ENCODE peak calls at places on chromosomes 13 and 19, in nine cellular contexts. One of them, this sample, is unnamed.

GRCh38 chr19:13231663-13232062 is 81.5 kb downstream of the IER2 start:
- DNase-seq in K562: no peak
- DNase-seq in IMR-90: no peak
- DNase-seq in endodermal cell: no peak
- DNase-seq in left lung: no peak
- DNase-seq in testis: no peak
- DNase-seq in uterus: no peak
- DNase-seq in fibroblast of lung: no peak
- DNase-seq in breast epithelium: no peak
- DNase-seq in this sample: no peak

GRCh38 chr13:114121496-114122466 is 10.6 kb downstream of the RASA3 start:
- DNase-seq in K562: no peak
- DNase-seq in IMR-90: no peak
- DNase-seq in endodermal cell: no peak
- DNase-seq in left lung: no peak
- DNase-seq in testis: no peak
- DNase-seq in uterus: no peak
- DNase-seq in fibroblast of lung: no peak
- DNase-seq in breast epithelium: no peak
- DNase-seq in this sample: no peak

GRCh38 chr13:107348471-107348870 is 780.5 kb upstream of the ARGLU1 start:
- DNase-seq in K562: no peak
- DNase-seq in IMR-90: peak; percentile 60
- DNase-seq in endodermal cell: no peak
- DNase-seq in left lung: no peak
- DNase-seq in testis: no peak
- DNase-seq in uterus: no peak
- DNase-seq in fibroblast of lung: no peak
- DNase-seq in breast epithelium: no peak
- DNase-seq in this sample: no peak

GRCh38 chr13:74556002-74556551 is 421.9 kb upstream of the KLF12 start:
- DNase-seq in K562: no peak
- DNase-seq in IMR-90: no peak
- DNase-seq in endodermal cell: no peak
- DNase-seq in left lung: no peak
- DNase-seq in testis: no peak
- DNase-seq in uterus: no peak
- DNase-seq in fibroblast of lung: no peak
- DNase-seq in breast epithelium: no peak
- DNase-seq in this sample: no peak

GRCh38 chr13:113273856-113274590 is 23.0 kb upstream of the LAMP1 start:
- DNase-seq in K562: peak; percentile 24
- DNase-seq in IMR-90: peak; percentile 87
- DNase-seq in endodermal cell: no peak
- DNase-seq in left lung: peak; percentile 60
- DNase-seq in testis: no peak
- DNase-seq in uterus: no peak
- DNase-seq in fibroblast of lung: peak; percentile 88
- DNase-seq in breast epithelium: no peak
- DNase-seq in this sample: peak; percentile 84

GRCh38 chr13:42859760-42860159 is 78.4 kb downstream of the FAM216B start:
- DNase-seq in K562: no peak
- DNase-seq in IMR-90: no peak
- DNase-seq in endodermal cell: no peak
- DNase-seq in left lung: no peak
- DNase-seq in testis: no peak
- DNase-seq in uterus: no peak
- DNase-seq in fibroblast of lung: no peak
- DNase-seq in breast epithelium: no peak
- DNase-seq in this sample: no peak

GRCh38 chr19:34482380-34483250 is 1.1 kb downstream of the WTIP start:
- DNase-seq in K562: no peak
- DNase-seq in IMR-90: peak; percentile 37
- DNase-seq in endodermal cell: peak; percentile 80
- DNase-seq in left lung: no peak
- DNase-seq in testis: peak; percentile 61
- DNase-seq in uterus: no peak
- DNase-seq in fibroblast of lung: peak; percentile 61
- DNase-seq in breast epithelium: no peak
- DNase-seq in this sample: peak; percentile 22

GRCh38 chr13:31731923-31732322 is 7.4 kb upstream of the RXFP2 start:
- DNase-seq in K562: no peak
- DNase-seq in IMR-90: no peak
- DNase-seq in endodermal cell: no peak
- DNase-seq in left lung: no peak
- DNase-seq in testis: no peak
- DNase-seq in uterus: no peak
- DNase-seq in fibroblast of lung: peak; percentile 5
- DNase-seq in breast epithelium: no peak
- DNase-seq in this sample: no peak

GRCh38 chr19:1163934-1164683 is 10.0 kb downstream of the SBNO2 start:
- DNase-seq in K562: no peak
- DNase-seq in IMR-90: no peak
- DNase-seq in endodermal cell: no peak
- DNase-seq in left lung: no peak
- DNase-seq in testis: no peak
- DNase-seq in uterus: no peak
- DNase-seq in fibroblast of lung: no peak
- DNase-seq in breast epithelium: no peak
- DNase-seq in this sample: no peak

GRCh38 chr13:77584111-77584510 is 48.6 kb downstream of the SCEL start:
- DNase-seq in K562: no peak
- DNase-seq in IMR-90: no peak
- DNase-seq in endodermal cell: no peak
- DNase-seq in left lung: no peak
- DNase-seq in testis: no peak
- DNase-seq in uterus: no peak
- DNase-seq in fibroblast of lung: peak; percentile 6
- DNase-seq in breast epithelium: peak; percentile 76
- DNase-seq in this sample: peak; percentile 33

GRCh38 chr13:98462241-98462882 is 114.5 kb downstream of the STK24 start:
- DNase-seq in K562: no peak
- DNase-seq in IMR-90: no peak
- DNase-seq in endodermal cell: no peak
- DNase-seq in left lung: peak; percentile 25
- DNase-seq in testis: no peak
- DNase-seq in uterus: no peak
- DNase-seq in fibroblast of lung: no peak
- DNase-seq in breast epithelium: no peak
- DNase-seq in this sample: no peak

GRCh38 chr19:51342631-51343569 is 961 bp upstream of the VSIG10L start:
- DNase-seq in K562: no peak
- DNase-seq in IMR-90: no peak
- DNase-seq in endodermal cell: peak; percentile 75
- DNase-seq in left lung: no peak
- DNase-seq in testis: no peak
- DNase-seq in uterus: no peak
- DNase-seq in fibroblast of lung: no peak
- DNase-seq in breast epithelium: no peak
- DNase-seq in this sample: no peak

GRCh38 chr19:51346742-51347141 is 4.8 kb upstream of the VSIG10L start:
- DNase-seq in K562: no peak
- DNase-seq in IMR-90: no peak
- DNase-seq in endodermal cell: peak; percentile 52
- DNase-seq in left lung: no peak
- DNase-seq in testis: no peak
- DNase-seq in uterus: no peak
- DNase-seq in fibroblast of lung: no peak
- DNase-seq in breast epithelium: no peak
- DNase-seq in this sample: no peak

GRCh38 chr19:51347209-51347928 is 5.4 kb upstream of the VSIG10L start:
- DNase-seq in K562: no peak
- DNase-seq in IMR-90: no peak
- DNase-seq in endodermal cell: peak; percentile 29
- DNase-seq in left lung: no peak
- DNase-seq in testis: no peak
- DNase-seq in uterus: no peak
- DNase-seq in fibroblast of lung: no peak
- DNase-seq in breast epithelium: no peak
- DNase-seq in this sample: no peak

GRCh38 chr19:51341976-51342580 is at the start of gene VSIG10L:
- DNase-seq in K562: no peak
- DNase-seq in IMR-90: no peak
- DNase-seq in endodermal cell: peak; percentile 59
- DNase-seq in left lung: no peak
- DNase-seq in testis: no peak
- DNase-seq in uterus: no peak
- DNase-seq in fibroblast of lung: no peak
- DNase-seq in breast epithelium: no peak
- DNase-seq in this sample: no peak

GRCh38 chr19:51345076-51345620 is 3.2 kb upstream of the VSIG10L start:
- DNase-seq in K562: no peak
- DNase-seq in IMR-90: no peak
- DNase-seq in endodermal cell: peak; percentile 31
- DNase-seq in left lung: no peak
- DNase-seq in testis: no peak
- DNase-seq in uterus: no peak
- DNase-seq in fibroblast of lung: no peak
- DNase-seq in breast epithelium: no peak
- DNase-seq in this sample: no peak
- H3K4me1 ChIP-seq in K562: peaks cover 39% of the 10 kb centered on the region
- H3K4me1 ChIP-seq in IMR-90: no peaks in the 10 kb centered on the region
- H3K4me1 ChIP-seq in endodermal cell: peaks cover 5% of the 10 kb centered on the region
- H3K4me1 ChIP-seq in left lung: peaks cover 6% of the 10 kb centered on the region
- H3K4me1 ChIP-seq in testis: no peaks in the 10 kb centered on the region
- H3K4me1 ChIP-seq in uterus: no peaks in the 10 kb centered on the region
- H3K4me1 ChIP-seq in fibroblast of lung: peaks cover 2% of the 10 kb centered on the region
- H3K4me1 ChIP-seq in breast epithelium: no peaks in the 10 kb centered on the region
- H3K4me1 ChIP-seq in this sample: no peaks in the 10 kb centered on the region

GRCh38 chr13:40233731-40234195 is 432.7 kb downstream of the FOXO1 start:
- DNase-seq in K562: no peak
- DNase-seq in IMR-90: no peak
- DNase-seq in endodermal cell: no peak
- DNase-seq in left lung: no peak
- DNase-seq in testis: peak; percentile 37
- DNase-seq in uterus: peak; percentile 78
- DNase-seq in fibroblast of lung: no peak
- DNase-seq in breast epithelium: peak; percentile 85
- DNase-seq in this sample: peak; percentile 86
- H3K4me1 ChIP-seq in K562: no peaks in the 10 kb centered on the region
- H3K4me1 ChIP-seq in IMR-90: no peaks in the 10 kb centered on the region
- H3K4me1 ChIP-seq in endodermal cell: no peaks in the 10 kb centered on the region
- H3K4me1 ChIP-seq in left lung: no peaks in the 10 kb centered on the region
- H3K4me1 ChIP-seq in testis: no peaks in the 10 kb centered on the region
- H3K4me1 ChIP-seq in uterus: peaks cover 14% of the 10 kb centered on the region
- H3K4me1 ChIP-seq in fibroblast of lung: peaks cover 7% of the 10 kb centered on the region
- H3K4me1 ChIP-seq in breast epithelium: peaks cover 3% of the 10 kb centered on the region
- H3K4me1 ChIP-seq in this sample: peaks cover 7% of the 10 kb centered on the region

DNA sequence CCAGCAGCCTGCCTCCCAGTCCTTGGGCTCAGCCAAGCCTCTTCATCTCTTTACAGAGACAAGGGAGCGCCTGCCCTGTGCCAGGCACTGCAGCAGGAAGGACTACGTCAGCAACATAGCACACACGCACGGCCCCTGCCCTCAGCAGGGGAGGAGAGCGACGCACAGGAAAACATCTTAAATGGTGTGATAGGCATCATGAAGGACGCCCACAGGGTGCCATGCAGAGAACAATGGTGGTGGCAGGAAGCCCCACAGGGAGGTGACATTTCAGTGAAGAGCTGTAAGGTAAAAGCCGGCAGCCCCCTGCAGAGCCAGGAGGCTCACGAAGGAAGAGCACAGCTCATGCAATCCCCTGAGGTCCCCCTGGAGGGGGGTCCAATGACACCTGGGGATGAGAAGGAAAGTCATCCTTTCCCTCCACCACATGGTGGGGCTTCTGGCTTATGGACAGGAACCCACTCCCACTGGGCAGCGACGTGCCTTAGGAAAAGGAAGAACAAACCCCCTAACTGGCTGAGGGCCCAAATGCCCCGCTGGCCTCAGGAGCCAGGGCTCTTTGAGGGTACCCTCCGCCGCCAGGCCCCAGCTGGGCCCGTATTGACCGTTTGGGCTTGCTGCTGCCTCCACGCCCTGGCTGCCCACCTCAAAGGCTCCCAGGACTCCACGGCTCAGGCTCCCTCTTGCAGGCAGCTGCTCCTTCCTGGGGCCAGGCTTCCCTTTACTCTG is 37.3 kb upstream of the C13orf42 start:
- DNase-seq in K562: no peak
- DNase-seq in IMR-90: no peak
- DNase-seq in endodermal cell: peak; percentile 99
- DNase-seq in left lung: no peak
- DNase-seq in testis: no peak
- DNase-seq in uterus: peak; percentile 20
- DNase-seq in fibroblast of lung: no peak
- DNase-seq in breast epithelium: no peak
- DNase-seq in this sample: no peak
- H3K4me1 ChIP-seq in K562: no peaks in the 10 kb centered on the region
- H3K4me1 ChIP-seq in IMR-90: no peaks in the 10 kb centered on the region
- H3K4me1 ChIP-seq in endodermal cell: peaks cover 16% of the 10 kb centered on the region
- H3K4me1 ChIP-seq in left lung: no peaks in the 10 kb centered on the region
- H3K4me1 ChIP-seq in testis: no peaks in the 10 kb centered on the region
- H3K4me1 ChIP-seq in uterus: no peaks in the 10 kb centered on the region
- H3K4me1 ChIP-seq in fibroblast of lung: no peaks in the 10 kb centered on the region
- H3K4me1 ChIP-seq in breast epithelium: no peaks in the 10 kb centered on the region
- H3K4me1 ChIP-seq in this sample: no peaks in the 10 kb centered on the region

DNA sequence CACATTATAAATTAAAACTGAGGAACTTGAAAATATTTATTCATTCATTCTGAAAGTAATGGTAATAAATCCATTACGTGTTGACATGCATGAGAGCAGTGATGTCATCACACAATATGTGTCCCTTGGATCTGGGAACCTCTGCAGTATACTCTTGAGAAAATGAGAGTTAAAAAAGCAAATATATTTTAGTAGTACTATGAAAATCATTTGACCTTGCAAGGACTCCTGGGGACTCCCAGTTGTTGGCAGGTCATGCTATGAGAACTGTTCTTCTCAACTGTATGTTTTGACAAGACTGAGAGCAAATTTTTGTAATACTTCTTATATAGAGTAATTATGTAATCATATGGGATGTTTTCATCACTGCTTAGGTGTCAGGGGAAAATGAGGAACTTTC is 249.4 kb downstream of the PCCA start:
- DNase-seq in K562: no peak
- DNase-seq in IMR-90: no peak
- DNase-seq in endodermal cell: no peak
- DNase-seq in left lung: no peak
- DNase-seq in testis: no peak
- DNase-seq in uterus: no peak
- DNase-seq in fibroblast of lung: no peak
- DNase-seq in breast epithelium: no peak
- DNase-seq in this sample: no peak
- H3K4me1 ChIP-seq in K562: no peaks in the 10 kb centered on the region
- H3K4me1 ChIP-seq in IMR-90: no peaks in the 10 kb centered on the region
- H3K4me1 ChIP-seq in endodermal cell: no peaks in the 10 kb centered on the region
- H3K4me1 ChIP-seq in left lung: no peaks in the 10 kb centered on the region
- H3K4me1 ChIP-seq in testis: no peaks in the 10 kb centered on the region
- H3K4me1 ChIP-seq in uterus: no peaks in the 10 kb centered on the region
- H3K4me1 ChIP-seq in fibroblast of lung: no peaks in the 10 kb centered on the region
- H3K4me1 ChIP-seq in breast epithelium: no peaks in the 10 kb centered on the region
- H3K4me1 ChIP-seq in this sample: no peaks in the 10 kb centered on the region

This sample was measured in foreskin keratinocyte.